ENCODE peak calls at places on chromosome 20, in five cellular contexts. F, Y, I, N and J are unnamed samples.

GRCh38 chr20:3706774-3707507 is 5.5 kb downstream of the SIGLEC1 start:
- DNase-seq in F (no peak), Y (no peak), I (peak; percentile 81), N (no peak), J (peak; percentile 28)

GRCh38 chr20:53643031-53643832 is 49.6 kb upstream of the ZNF217 start:
- DNase-seq in F (peak; percentile 92), Y (peak; percentile 91), I (peak; percentile 89), N (no peak), J (peak; percentile 60)

GRCh38 chr20:38242848-38243449 is 17.6 kb downstream of the KIAA1755 start:
- DNase-seq in F (no peak), Y (peak; percentile 23), I (no peak), N (peak; percentile 17), J (no peak)

GRCh38 chr20:17735206-17735804 is 35.5 kb downstream of the BANF2 start:
- DNase-seq in F (no peak), Y (no peak), I (no peak), N (no peak), J (peak; percentile 90)

GRCh38 chr20:11917663-11918062 is at the start of gene BTBD3:
- DNase-seq in F (no peak), Y (peak; percentile 93), I (peak; percentile 64), N (peak; percentile 16), J (peak; percentile 80)

GRCh38 chr20:39280875-39281274 is 318.7 kb downstream of the DHX35 start:
- DNase-seq in F (no peak), Y (no peak), I (no peak), N (no peak), J (no peak)

GRCh38 chr20:60008130-60008808 is 50.0 kb downstream of the CDH26 start:
- DNase-seq in F (no peak), Y (no peak), I (no peak), N (no peak), J (no peak)

GRCh38 chr20:54257090-54257816 is 49.4 kb downstream of the PFDN4 start:
- DNase-seq in F (no peak), Y (no peak), I (peak; percentile 84), N (no peak), J (peak; percentile 95)

GRCh38 chr20:19903168-19903676 is 113.9 kb upstream of the NAA20 start:
- DNase-seq in F (no peak), Y (peak; percentile 75), I (no peak), N (no peak), J (peak; percentile 84)

GRCh38 chr20:17680836-17681740 is 954 bp downstream of the RRBP1 start:
- DNase-seq in F (no peak), Y (peak; percentile 77), I (peak; percentile 90), N (peak; percentile 91), J (peak; percentile 72)

GRCh38 chr20:5973172-5973571 is 22.7 kb downstream of the MCM8 start:
- DNase-seq in F (no peak), Y (no peak), I (peak; percentile 42), N (no peak), J (peak; percentile 58)

GRCh38 chr20:8132015-8132631 is at the start of gene PLCB1:
- DNase-seq in F (no peak), Y (peak; percentile 88), I (peak; percentile 93), N (peak; percentile 95), J (peak; percentile 83)

GRCh38 chr20:36092424-36093024 is 62.0 kb upstream of the EPB41L1 start:
- DNase-seq in F (no peak), Y (no peak), I (peak; percentile 65), N (peak; percentile 84), J (no peak)

GRCh38 chr20:33130553-33130952 is 37.4 kb upstream of the BPIFA2 start:
- DNase-seq in F (no peak), Y (no peak), I (peak; percentile 92), N (no peak), J (no peak)

GRCh38 chr20:43545837-43546578 is 12.8 kb upstream of the SGK2 start:
- DNase-seq in F (no peak), Y (no peak), I (no peak), N (no peak), J (no peak)

GRCh38 chr20:31841928-31842327 is 3.5 kb downstream of the FOXS1 start:
- DNase-seq in F (no peak), Y (no peak), I (peak; percentile 85), N (no peak), J (peak; percentile 87)

GRCh38 chr20:35579196-35579595 is 36.4 kb upstream of the SPAG4 start:
- DNase-seq in F (no peak), Y (no peak), I (no peak), N (no peak), J (no peak)

GRCh38 chr20:35604444-35604750 is 11.2 kb upstream of the SPAG4 start:
- DNase-seq in F (no peak), Y (no peak), I (peak; percentile 20), N (peak; percentile 61), J (no peak)

GRCh38 chr20:38125157-38126056 is 39.7 kb downstream of the TGM2 start:
- DNase-seq in F (no peak), Y (no peak), I (no peak), N (no peak), J (peak; percentile 93)

GRCh38 chr20:60210779-60211617 is 252.8 kb downstream of the CDH26 start:
- DNase-seq in F (no peak), Y (peak; percentile 57), I (peak; percentile 67), N (peak; percentile 79), J (peak; percentile 29)

GRCh38 chr20:9514461-9515210 is at the start of gene LAMP5:
- DNase-seq in F (no peak), Y (peak; percentile 85), I (peak; percentile 58), N (peak; percentile 94), J (peak; percentile 47)

GRCh38 chr20:44396369-44396768 is 40.9 kb downstream of the HNF4A start:
- DNase-seq in F (no peak), Y (no peak), I (no peak), N (peak; percentile 35), J (no peak)

GRCh38 chr20:15976047-15976731 is 597.1 kb downstream of the KIF16B start:
- DNase-seq in F (no peak), Y (no peak), I (no peak), N (peak; percentile 89), J (no peak)

GRCh38 chr20:39109933-39110818 is 148.0 kb downstream of the DHX35 start:
- DNase-seq in F (no peak), Y (no peak), I (no peak), N (peak; percentile 24), J (no peak)

GRCh38 chr20:5316188-5317158 is at the start of gene PROKR2:
- DNase-seq in F (no peak), Y (no peak), I (peak; percentile 4), N (peak; percentile 88), J (no peak)

GRCh38 chr20:57586943-57587277 is 26.0 kb downstream of the PCK1 start:
- DNase-seq in F (no peak), Y (no peak), I (no peak), N (no peak), J (no peak)

GRCh38 chr20:24682496-24683090 is 213.2 kb downstream of the SYNDIG1 start:
- DNase-seq in F (no peak), Y (no peak), I (no peak), N (no peak), J (no peak)

GRCh38 chr20:46120136-46120535 is 2.0 kb downstream of the CD40 start:
- DNase-seq in F (no peak), Y (no peak), I (no peak), N (no peak), J (no peak)

GRCh38 chr20:46118481-46119020 is 437 bp downstream of the CD40 start:
- DNase-seq in F (no peak), Y (peak; percentile 27), I (no peak), N (peak; percentile 75), J (no peak)

GRCh38 chr20:46117704-46118467 is at the start of gene CD40:
- DNase-seq in F (peak; percentile 76), Y (peak; percentile 74), I (peak; percentile 82), N (peak; percentile 97), J (peak; percentile 59)

GRCh38 chr20:46119547-46119946 is 1.4 kb downstream of the CD40 start:
- DNase-seq in F (no peak), Y (no peak), I (no peak), N (no peak), J (no peak)

GRCh38 chr20:46119028-46119546 is 973 bp downstream of the CD40 start:
- DNase-seq in F (peak; percentile 49), Y (no peak), I (no peak), N (no peak), J (no peak)
- H3K9ac ChIP-seq in F (peak overlapping the region; percentile 67), Y (no peak overlapping the region), I (no peak overlapping the region), N (no peak overlapping the region), J (no peak overlapping the region)

GRCh38 chr20:50891138-50891537 is 40.1 kb downstream of the ADNP start:
- DNase-seq in F (no peak), Y (no peak), I (no peak), N (no peak), J (peak; percentile 22)

GRCh38 chr20:50892394-50892793 is 38.8 kb downstream of the ADNP start:
- DNase-seq in F (no peak), Y (no peak), I (no peak), N (no peak), J (no peak)

GRCh38 chr20:50898475-50898874 is 32.8 kb downstream of the ADNP start:
- DNase-seq in F (no peak), Y (no peak), I (no peak), N (no peak), J (peak; percentile 55)

GRCh38 chr20:50893620-50894019 is 37.6 kb downstream of the ADNP start:
- DNase-seq in F (no peak), Y (no peak), I (no peak), N (no peak), J (no peak)

DNA sequence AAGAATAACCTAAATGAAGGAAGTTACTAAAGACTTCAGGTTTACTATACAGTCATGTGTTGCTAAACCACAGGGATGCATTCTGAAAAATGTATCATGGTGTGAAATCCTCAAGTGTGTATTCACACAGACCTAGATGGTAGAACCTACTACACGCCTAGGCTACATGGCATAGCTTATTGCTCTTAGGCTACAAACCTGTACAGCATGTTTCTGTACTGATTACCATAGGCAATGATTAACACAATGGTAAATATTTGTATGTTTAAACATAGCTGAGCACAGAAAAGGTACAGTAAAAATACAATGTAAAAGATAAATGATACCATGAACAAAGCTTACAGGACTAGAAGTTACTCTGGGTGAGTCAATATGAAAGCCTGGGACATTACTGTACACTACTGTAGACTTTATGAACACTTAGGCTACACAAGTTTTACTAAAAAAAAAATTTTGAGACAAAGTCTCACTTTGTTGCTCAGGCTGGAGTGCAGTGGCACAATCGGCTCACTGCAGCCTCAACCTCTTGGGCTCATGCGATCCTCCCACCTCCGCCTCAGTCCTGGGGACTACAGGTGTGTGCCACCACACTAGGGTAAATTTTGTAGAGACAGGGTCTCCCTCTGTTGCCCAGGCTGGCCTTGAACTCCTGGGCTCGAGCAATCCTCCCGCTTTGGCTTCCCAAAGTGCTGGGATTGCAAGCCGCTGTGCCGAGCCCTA is 36.0 kb downstream of the ADNP start:
- DNase-seq in F (no peak), Y (no peak), I (no peak), N (no peak), J (no peak)
- H4K20me1 ChIP-seq in F (no peaks in the 10 kb centered on the region), Y (no peaks in the 10 kb centered on the region), I (no peaks in the 10 kb centered on the region), N (peaks cover 94% of the 10 kb centered on the region), J (no peaks in the 10 kb centered on the region)

DNA sequence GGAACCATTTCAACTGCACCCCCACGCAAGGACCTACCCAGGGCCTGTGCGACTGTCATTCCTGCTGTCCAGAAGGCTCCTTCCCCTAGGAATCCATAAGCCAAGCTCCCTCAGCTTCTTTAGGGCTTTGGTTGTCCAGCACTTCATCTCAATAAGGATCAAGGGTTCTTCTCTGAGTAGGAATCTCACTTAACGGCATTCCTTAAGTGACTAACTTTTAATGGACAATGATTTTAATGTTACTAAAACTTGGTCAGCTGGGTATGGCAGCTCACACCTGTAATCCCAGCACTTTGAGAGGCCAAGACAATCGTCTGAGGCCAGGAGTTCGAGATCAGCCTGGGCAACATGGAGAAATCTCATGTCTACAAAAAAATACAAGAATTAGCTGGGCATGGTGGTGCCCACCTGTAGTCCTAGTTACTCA is 13.4 kb downstream of the UBE2V1 start:
- DNase-seq in F (no peak), Y (no peak), I (no peak), N (no peak), J (no peak)
- TF ChIP-seq EZH2 in F (no peak), Y (no peak), I (no peak), N (no peak), J (no peak)

GRCh38 chr20:10790013-10790412 is 116.2 kb upstream of the JAG1 start:
- DNase-seq in F (no peak), Y (no peak), I (no peak), N (no peak), J (no peak)
- H3K9ac ChIP-seq in F (no peak overlapping the region), Y (no peak overlapping the region), I (no peak overlapping the region), N (no peak overlapping the region), J (no peak overlapping the region)